ENCODE peak calls at places on chromosome 21, in ten cellular contexts. I, C, A, Y, F, E, N, K, L and P are unnamed samples.

GRCh38 chr21:26469789-26470188 is 103.3 kb downstream of the CYYR1 start:
- DNase-seq in N (no peak), E (no peak), Y (no peak), K (peak; percentile 28), C (no peak), I (no peak), L (no peak), F (no peak), A (peak; percentile 49), P (peak; percentile 80)

GRCh38 chr21:45887788-45888187 is 93.8 kb upstream of the COL6A1 start:
- DNase-seq in F (no peak), K (no peak), C (no peak), Y (no peak), E (no peak), L (no peak), A (no peak), N (no peak), I (no peak), P (no peak)

GRCh38 chr21:25561668-25562641 is 45.3 kb downstream of the MRPL39 start:
- DNase-seq in Y (peak; percentile 84), E (peak; percentile 54), L (peak; percentile 30), I (peak; percentile 88), N (peak; percentile 72), F (peak; percentile 1), K (peak; percentile 44), A (peak; percentile 37), C (no peak), P (peak; percentile 22)

GRCh38 chr21:34974162-34974981 is 74.7 kb downstream of the RUNX1 start:
- DNase-seq in C (peak; percentile 81), A (no peak), N (no peak), I (no peak), Y (peak; percentile 72), K (no peak), L (no peak), E (peak; percentile 73), F (no peak), P (no peak)

GRCh38 chr21:35697321-35697808 is 363.0 kb downstream of the SETD4 start:
- DNase-seq in C (no peak), I (no peak), K (peak; percentile 19), L (peak; percentile 29), Y (peak; percentile 1), E (no peak), F (no peak), N (no peak), A (no peak), P (peak; percentile 27)

GRCh38 chr21:33936221-33937038 is 20.8 kb upstream of the ATP5PO start:
- DNase-seq in N (no peak), C (no peak), F (no peak), Y (no peak), A (no peak), I (no peak), L (no peak), K (no peak), E (no peak), P (peak; percentile 56)

GRCh38 chr21:14686466-14687276 is 140.6 kb upstream of the SAMSN1 start:
- DNase-seq in I (peak; percentile 11), Y (no peak), A (no peak), L (no peak), K (no peak), C (peak; percentile 74), F (no peak), E (peak; percentile 42), N (no peak), P (no peak)

GRCh38 chr21:46029201-46029924 is 47.8 kb downstream of the COL6A1 start:
- DNase-seq in F (no peak), I (no peak), Y (no peak), L (no peak), C (no peak), K (no peak), A (no peak), N (no peak), E (no peak), P (no peak)

GRCh38 chr21:17257784-17258183 is 255.1 kb upstream of the CXADR start:
- DNase-seq in Y (no peak), C (no peak), K (no peak), E (no peak), N (no peak), I (no peak), L (no peak), A (no peak), F (no peak), P (no peak)

GRCh38 chr21:25801217-25802015 is 66.6 kb downstream of the GABPA start:
- DNase-seq in I (peak; percentile 88), N (peak; percentile 94), A (peak; percentile 22), E (peak; percentile 86), L (peak; percentile 70), F (peak; percentile 82), Y (peak; percentile 93), K (peak; percentile 74), C (peak; percentile 68), P (peak; percentile 31)

GRCh38 chr21:44911384-44912157 is 9.1 kb downstream of the ITGB2 start:
- DNase-seq in E (peak; percentile 48), Y (peak; percentile 74), A (no peak), N (no peak), F (peak; percentile 50), C (no peak), K (no peak), L (no peak), I (no peak), P (no peak)

GRCh38 chr21:34354836-34355235 is 9.0 kb upstream of the KCNE2 start:
- DNase-seq in A (no peak), I (no peak), E (no peak), Y (no peak), C (no peak), F (no peak), K (no peak), N (no peak), L (no peak), P (no peak)

GRCh38 chr21:46320331-46320801 is 3.3 kb downstream of the C21orf58 start:
- DNase-seq in A (no peak), F (no peak), L (no peak), N (no peak), C (no peak), Y (no peak), K (no peak), I (no peak), E (peak; percentile 33), P (no peak)

GRCh38 chr21:46002841-46003574 is 21.4 kb downstream of the COL6A1 start:
- DNase-seq in N (peak; percentile 35), L (no peak), E (no peak), A (no peak), F (no peak), Y (no peak), C (no peak), I (no peak), K (no peak), P (no peak)

GRCh38 chr21:45954271-45954670 is 27.3 kb upstream of the COL6A1 start:
- DNase-seq in F (no peak), N (no peak), L (no peak), C (no peak), Y (no peak), I (no peak), E (no peak), A (no peak), K (no peak), P (peak; percentile 21)

GRCh38 chr21:45944601-45945000 is 37.0 kb upstream of the COL6A1 start:
- DNase-seq in L (no peak), Y (no peak), I (no peak), F (no peak), C (no peak), A (no peak), K (no peak), N (peak; percentile 39), E (no peak), P (no peak)

GRCh38 chr21:35921471-35921870 is 138.9 kb downstream of the SETD4 start:
- DNase-seq in I (no peak), K (no peak), F (no peak), N (no peak), L (no peak), C (no peak), A (no peak), E (no peak), Y (no peak), P (no peak)

GRCh38 chr21:45130324-45130774 is 56.0 kb downstream of the ADARB1 start:
- DNase-seq in C (no peak), K (peak; percentile 58), Y (no peak), N (no peak), F (peak; percentile 40), L (peak; percentile 29), E (no peak), I (peak; percentile 72), A (no peak), P (no peak)

GRCh38 chr21:33924766-33925100 is 9.1 kb upstream of the ATP5PO start:
- DNase-seq in A (no peak), Y (no peak), N (no peak), F (no peak), E (no peak), I (peak; percentile 19), K (no peak), L (no peak), C (no peak), P (no peak)

GRCh38 chr21:39020751-39021474 is 162.3 kb downstream of the PSMG1 start:
- DNase-seq in E (no peak), L (no peak), I (peak; percentile 58), A (no peak), F (no peak), N (no peak), K (peak; percentile 67), C (no peak), Y (no peak), P (peak; percentile 25)

GRCh38 chr21:25983745-25984144 is 186.8 kb downstream of the APP start:
- DNase-seq in F (no peak), K (no peak), L (no peak), E (no peak), I (no peak), A (no peak), C (no peak), Y (no peak), N (no peak), P (peak; percentile 62)

GRCh38 chr21:26966978-26967913 is at the start of gene ADAMTS5:
- DNase-seq in K (peak; percentile 59), I (peak; percentile 75), E (no peak), L (no peak), C (no peak), Y (no peak), N (peak; percentile 69), A (peak; percentile 41), F (no peak), P (no peak)

GRCh38 chr21:36859744-36860501 is 106.5 kb downstream of the HLCS start:
- DNase-seq in L (no peak), C (peak; percentile 42), A (no peak), N (no peak), F (peak; percentile 74), I (peak; percentile 90), K (peak; percentile 78), Y (peak; percentile 47), E (peak; percentile 61), P (no peak)

GRCh38 chr21:37225440-37225839 is 41.7 kb downstream of the VPS26C start:
- DNase-seq in F (no peak), E (no peak), Y (peak; percentile 70), A (no peak), L (no peak), N (no peak), K (no peak), I (no peak), C (no peak), P (no peak)

GRCh38 chr21:45260191-45260795 is 27.4 kb downstream of the POFUT2 start:
- DNase-seq in K (no peak), F (no peak), C (no peak), I (no peak), Y (no peak), A (no peak), L (no peak), E (no peak), N (peak; percentile 34), P (no peak)

GRCh38 chr21:42531771-42532170 is 18.1 kb downstream of the SLC37A1 start:
- DNase-seq in L (no peak), F (no peak), N (no peak), A (no peak), C (no peak), I (no peak), Y (no peak), E (no peak), K (no peak), P (no peak)

GRCh38 chr21:32021319-32022027 is 148.7 kb downstream of the HUNK start:
- DNase-seq in L (no peak), I (no peak), C (no peak), A (no peak), E (no peak), F (no peak), Y (no peak), N (no peak), K (no peak), P (peak; percentile 6)

GRCh38 chr21:39137248-39138186 is 45.7 kb downstream of the PSMG1 start:
- DNase-seq in N (peak; percentile 59), C (no peak), A (no peak), L (no peak), I (peak; percentile 27), Y (no peak), E (no peak), F (no peak), K (peak; percentile 26), P (no peak)